ENCODE peak calls at places on chromosomes 3 and 15, in nine cellular contexts. One of them, this sample, is unnamed.

GRCh38 chr3:124800076-124800475 is 69.8 kb downstream of the UMPS start:
- ATAC-seq in CD4-positive, alpha-beta T cell: no peak
- ATAC-seq in left ventricle myocardium superior: peak
- ATAC-seq in A549: no peak
- ATAC-seq in central memory CD8-positive, alpha-beta T cell: no peak
- ATAC-seq in upper lobe of right lung: no peak
- ATAC-seq in left lung: no peak
- ATAC-seq in activated T-cell treated with anti-CD3 and anti-CD28 coated beads, Interleukin-2, amount 50 U/mL, for 4 hours: no peak
- ATAC-seq in left cardiac atrium: no peak
- ATAC-seq in this sample: no peak

GRCh38 chr3:72418149-72418686 is 430.0 kb downstream of the SHQ1 start:
- ATAC-seq in left ventricle myocardium superior: no peak
- ATAC-seq in activated T-cell treated with anti-CD3 and anti-CD28 coated beads, Interleukin-2, amount 50 U/mL, for 4 hours: peak
- ATAC-seq in A549: no peak
- ATAC-seq in upper lobe of right lung: no peak
- ATAC-seq in left lung: no peak
- ATAC-seq in CD4-positive, alpha-beta T cell: peak
- ATAC-seq in central memory CD8-positive, alpha-beta T cell: no peak
- ATAC-seq in left cardiac atrium: no peak
- ATAC-seq in this sample: no peak

GRCh38 chr15:82572311-82572710 is 32.1 kb upstream of the RPS17 start:
- ATAC-seq in A549: peak
- ATAC-seq in upper lobe of right lung: peak
- ATAC-seq in left cardiac atrium: no peak
- ATAC-seq in central memory CD8-positive, alpha-beta T cell: no peak
- ATAC-seq in CD4-positive, alpha-beta T cell: no peak
- ATAC-seq in left lung: peak
- ATAC-seq in activated T-cell treated with anti-CD3 and anti-CD28 coated beads, Interleukin-2, amount 50 U/mL, for 4 hours: no peak
- ATAC-seq in left ventricle myocardium superior: peak
- ATAC-seq in this sample: no peak

GRCh38 chr3:113771993-113772392 is 25.2 kb downstream of the ATP6V1A start:
- ATAC-seq in left lung: no peak
- ATAC-seq in central memory CD8-positive, alpha-beta T cell: no peak
- ATAC-seq in left ventricle myocardium superior: no peak
- ATAC-seq in CD4-positive, alpha-beta T cell: no peak
- ATAC-seq in left cardiac atrium: no peak
- ATAC-seq in upper lobe of right lung: no peak
- ATAC-seq in A549: no peak
- ATAC-seq in activated T-cell treated with anti-CD3 and anti-CD28 coated beads, Interleukin-2, amount 50 U/mL, for 4 hours: no peak
- ATAC-seq in this sample: no peak

GRCh38 chr15:38103564-38103963 is 149.1 kb upstream of the SPRED1 start:
- ATAC-seq in left ventricle myocardium superior: no peak
- ATAC-seq in activated T-cell treated with anti-CD3 and anti-CD28 coated beads, Interleukin-2, amount 50 U/mL, for 4 hours: no peak
- ATAC-seq in left lung: no peak
- ATAC-seq in CD4-positive, alpha-beta T cell: no peak
- ATAC-seq in central memory CD8-positive, alpha-beta T cell: no peak
- ATAC-seq in upper lobe of right lung: no peak
- ATAC-seq in left cardiac atrium: no peak
- ATAC-seq in A549: no peak
- ATAC-seq in this sample: no peak

GRCh38 chr3:51295625-51296024 is 89.5 kb upstream of the MANF start:
- ATAC-seq in left cardiac atrium: no peak
- ATAC-seq in CD4-positive, alpha-beta T cell: no peak
- ATAC-seq in central memory CD8-positive, alpha-beta T cell: no peak
- ATAC-seq in left lung: no peak
- ATAC-seq in left ventricle myocardium superior: no peak
- ATAC-seq in activated T-cell treated with anti-CD3 and anti-CD28 coated beads, Interleukin-2, amount 50 U/mL, for 4 hours: no peak
- ATAC-seq in upper lobe of right lung: no peak
- ATAC-seq in A549: no peak
- ATAC-seq in this sample: no peak

GRCh38 chr3:156148345-156148945 is 28.1 kb downstream of the KCNAB1 start:
- ATAC-seq in left cardiac atrium: peak
- ATAC-seq in upper lobe of right lung: no peak
- ATAC-seq in central memory CD8-positive, alpha-beta T cell: no peak
- ATAC-seq in A549: no peak
- ATAC-seq in activated T-cell treated with anti-CD3 and anti-CD28 coated beads, Interleukin-2, amount 50 U/mL, for 4 hours: no peak
- ATAC-seq in CD4-positive, alpha-beta T cell: no peak
- ATAC-seq in left ventricle myocardium superior: peak
- ATAC-seq in left lung: no peak
- ATAC-seq in this sample: no peak

GRCh38 chr15:58460872-58461271 is 29.1 kb downstream of the LIPC start:
- ATAC-seq in left cardiac atrium: no peak
- ATAC-seq in left lung: no peak
- ATAC-seq in activated T-cell treated with anti-CD3 and anti-CD28 coated beads, Interleukin-2, amount 50 U/mL, for 4 hours: no peak
- ATAC-seq in upper lobe of right lung: no peak
- ATAC-seq in left ventricle myocardium superior: no peak
- ATAC-seq in central memory CD8-positive, alpha-beta T cell: no peak
- ATAC-seq in CD4-positive, alpha-beta T cell: no peak
- ATAC-seq in A549: no peak
- ATAC-seq in this sample: no peak

GRCh38 chr3:183527980-183528379 is 27.5 kb downstream of the KLHL6 start:
- ATAC-seq in A549: no peak
- ATAC-seq in left lung: no peak
- ATAC-seq in upper lobe of right lung: no peak
- ATAC-seq in left cardiac atrium: no peak
- ATAC-seq in CD4-positive, alpha-beta T cell: no peak
- ATAC-seq in left ventricle myocardium superior: no peak
- ATAC-seq in activated T-cell treated with anti-CD3 and anti-CD28 coated beads, Interleukin-2, amount 50 U/mL, for 4 hours: peak
- ATAC-seq in central memory CD8-positive, alpha-beta T cell: no peak
- ATAC-seq in this sample: no peak

GRCh38 chr3:133384331-133385027 is 15.4 kb upstream of the BFSP2 start:
- ATAC-seq in A549: peak
- ATAC-seq in activated T-cell treated with anti-CD3 and anti-CD28 coated beads, Interleukin-2, amount 50 U/mL, for 4 hours: peak
- ATAC-seq in upper lobe of right lung: peak
- ATAC-seq in left ventricle myocardium superior: peak
- ATAC-seq in left cardiac atrium: peak
- ATAC-seq in left lung: peak
- ATAC-seq in central memory CD8-positive, alpha-beta T cell: no peak
- ATAC-seq in CD4-positive, alpha-beta T cell: no peak
- ATAC-seq in this sample: peak

GRCh38 chr3:59056706-59057105 is 6.9 kb upstream of the CFAP20DC start:
- ATAC-seq in left cardiac atrium: no peak
- ATAC-seq in left lung: peak
- ATAC-seq in upper lobe of right lung: no peak
- ATAC-seq in CD4-positive, alpha-beta T cell: no peak
- ATAC-seq in left ventricle myocardium superior: no peak
- ATAC-seq in central memory CD8-positive, alpha-beta T cell: no peak
- ATAC-seq in A549: no peak
- ATAC-seq in activated T-cell treated with anti-CD3 and anti-CD28 coated beads, Interleukin-2, amount 50 U/mL, for 4 hours: no peak
- ATAC-seq in this sample: no peak

GRCh38 chr3:139113766-139114165 is 69.1 kb upstream of the PRR23C start:
- ATAC-seq in activated T-cell treated with anti-CD3 and anti-CD28 coated beads, Interleukin-2, amount 50 U/mL, for 4 hours: no peak
- ATAC-seq in left cardiac atrium: no peak
- ATAC-seq in upper lobe of right lung: no peak
- ATAC-seq in A549: no peak
- ATAC-seq in CD4-positive, alpha-beta T cell: peak
- ATAC-seq in central memory CD8-positive, alpha-beta T cell: no peak
- ATAC-seq in left lung: no peak
- ATAC-seq in left ventricle myocardium superior: no peak
- ATAC-seq in this sample: no peak

GRCh38 chr3:69451594-69451993 is 65.7 kb upstream of the FRMD4B start:
- ATAC-seq in left cardiac atrium: peak
- ATAC-seq in A549: peak
- ATAC-seq in left lung: no peak
- ATAC-seq in CD4-positive, alpha-beta T cell: no peak
- ATAC-seq in upper lobe of right lung: no peak
- ATAC-seq in activated T-cell treated with anti-CD3 and anti-CD28 coated beads, Interleukin-2, amount 50 U/mL, for 4 hours: no peak
- ATAC-seq in left ventricle myocardium superior: peak
- ATAC-seq in central memory CD8-positive, alpha-beta T cell: no peak
- ATAC-seq in this sample: no peak

GRCh38 chr15:35307026-35307425 is 221.9 kb upstream of the NANOGP8 start:
- ATAC-seq in CD4-positive, alpha-beta T cell: no peak
- ATAC-seq in activated T-cell treated with anti-CD3 and anti-CD28 coated beads, Interleukin-2, amount 50 U/mL, for 4 hours: no peak
- ATAC-seq in A549: no peak
- ATAC-seq in upper lobe of right lung: no peak
- ATAC-seq in left cardiac atrium: no peak
- ATAC-seq in central memory CD8-positive, alpha-beta T cell: no peak
- ATAC-seq in left lung: no peak
- ATAC-seq in left ventricle myocardium superior: peak
- ATAC-seq in this sample: no peak

GRCh38 chr15:65827065-65827464 is 35.0 kb upstream of the DENND4A start:
- ATAC-seq in left ventricle myocardium superior: no peak
- ATAC-seq in activated T-cell treated with anti-CD3 and anti-CD28 coated beads, Interleukin-2, amount 50 U/mL, for 4 hours: no peak
- ATAC-seq in central memory CD8-positive, alpha-beta T cell: no peak
- ATAC-seq in A549: no peak
- ATAC-seq in left cardiac atrium: no peak
- ATAC-seq in upper lobe of right lung: peak
- ATAC-seq in CD4-positive, alpha-beta T cell: no peak
- ATAC-seq in left lung: peak
- ATAC-seq in this sample: no peak

GRCh38 chr15:56948766-56949105 is 30.3 kb downstream of the TCF12 start:
- ATAC-seq in left lung: no peak
- ATAC-seq in CD4-positive, alpha-beta T cell: no peak
- ATAC-seq in left cardiac atrium: no peak
- ATAC-seq in A549: no peak
- ATAC-seq in activated T-cell treated with anti-CD3 and anti-CD28 coated beads, Interleukin-2, amount 50 U/mL, for 4 hours: no peak
- ATAC-seq in central memory CD8-positive, alpha-beta T cell: no peak
- ATAC-seq in left ventricle myocardium superior: no peak
- ATAC-seq in upper lobe of right lung: no peak
- ATAC-seq in this sample: no peak

GRCh38 chr3:187080799-187081450 is 58.4 kb downstream of the RPL39L start:
- ATAC-seq in A549: no peak
- ATAC-seq in left cardiac atrium: no peak
- ATAC-seq in CD4-positive, alpha-beta T cell: no peak
- ATAC-seq in activated T-cell treated with anti-CD3 and anti-CD28 coated beads, Interleukin-2, amount 50 U/mL, for 4 hours: no peak
- ATAC-seq in left lung: no peak
- ATAC-seq in central memory CD8-positive, alpha-beta T cell: no peak
- ATAC-seq in upper lobe of right lung: no peak
- ATAC-seq in left ventricle myocardium superior: no peak
- ATAC-seq in this sample: no peak

GRCh38 chr15:74657846-74658245 is 38.0 kb downstream of the EDC3 start:
- ATAC-seq in CD4-positive, alpha-beta T cell: no peak
- ATAC-seq in left cardiac atrium: no peak
- ATAC-seq in left lung: peak
- ATAC-seq in activated T-cell treated with anti-CD3 and anti-CD28 coated beads, Interleukin-2, amount 50 U/mL, for 4 hours: no peak
- ATAC-seq in left ventricle myocardium superior: no peak
- ATAC-seq in upper lobe of right lung: peak
- ATAC-seq in A549: peak
- ATAC-seq in central memory CD8-positive, alpha-beta T cell: no peak
- ATAC-seq in this sample: no peak

GRCh38 chr3:23629181-23629893 is 176.4 kb upstream of the UBE2E1 start:
- ATAC-seq in A549: peak
- ATAC-seq in left lung: peak
- ATAC-seq in activated T-cell treated with anti-CD3 and anti-CD28 coated beads, Interleukin-2, amount 50 U/mL, for 4 hours: no peak
- ATAC-seq in left cardiac atrium: peak
- ATAC-seq in central memory CD8-positive, alpha-beta T cell: no peak
- ATAC-seq in upper lobe of right lung: peak
- ATAC-seq in CD4-positive, alpha-beta T cell: no peak
- ATAC-seq in left ventricle myocardium superior: no peak
- ATAC-seq in this sample: no peak

GRCh38 chr15:98085003-98085639 is 124.6 kb downstream of the ARRDC4 start:
- ATAC-seq in central memory CD8-positive, alpha-beta T cell: no peak
- ATAC-seq in left lung: peak
- ATAC-seq in A549: peak
- ATAC-seq in upper lobe of right lung: no peak
- ATAC-seq in left ventricle myocardium superior: no peak
- ATAC-seq in left cardiac atrium: no peak
- ATAC-seq in CD4-positive, alpha-beta T cell: no peak
- ATAC-seq in activated T-cell treated with anti-CD3 and anti-CD28 coated beads, Interleukin-2, amount 50 U/mL, for 4 hours: peak
- ATAC-seq in this sample: no peak

GRCh38 chr15:85515212-85515611 is 134.8 kb downstream of the AKAP13 start:
- ATAC-seq in central memory CD8-positive, alpha-beta T cell: no peak
- ATAC-seq in A549: no peak
- ATAC-seq in left cardiac atrium: no peak
- ATAC-seq in CD4-positive, alpha-beta T cell: no peak
- ATAC-seq in activated T-cell treated with anti-CD3 and anti-CD28 coated beads, Interleukin-2, amount 50 U/mL, for 4 hours: no peak
- ATAC-seq in upper lobe of right lung: no peak
- ATAC-seq in left lung: no peak
- ATAC-seq in left ventricle myocardium superior: peak
- ATAC-seq in this sample: no peak

GRCh38 chr3:16482194-16482769 is 31.2 kb downstream of the RFTN1 start:
- ATAC-seq in central memory CD8-positive, alpha-beta T cell: peak
- ATAC-seq in left lung: no peak
- ATAC-seq in CD4-positive, alpha-beta T cell: peak
- ATAC-seq in left ventricle myocardium superior: no peak
- ATAC-seq in A549: no peak
- ATAC-seq in left cardiac atrium: no peak
- ATAC-seq in upper lobe of right lung: peak
- ATAC-seq in activated T-cell treated with anti-CD3 and anti-CD28 coated beads, Interleukin-2, amount 50 U/mL, for 4 hours: no peak
- ATAC-seq in this sample: no peak

GRCh38 chr3:66268864-66269263 is 48.1 kb downstream of the SLC25A26 start:
- ATAC-seq in central memory CD8-positive, alpha-beta T cell: no peak
- ATAC-seq in A549: no peak
- ATAC-seq in left lung: no peak
- ATAC-seq in left cardiac atrium: no peak
- ATAC-seq in upper lobe of right lung: no peak
- ATAC-seq in left ventricle myocardium superior: no peak
- ATAC-seq in CD4-positive, alpha-beta T cell: no peak
- ATAC-seq in activated T-cell treated with anti-CD3 and anti-CD28 coated beads, Interleukin-2, amount 50 U/mL, for 4 hours: no peak
- ATAC-seq in this sample: no peak

GRCh38 chr3:105456017-105456416 is 89.3 kb downstream of the ALCAM start:
- ATAC-seq in upper lobe of right lung: no peak
- ATAC-seq in activated T-cell treated with anti-CD3 and anti-CD28 coated beads, Interleukin-2, amount 50 U/mL, for 4 hours: no peak
- ATAC-seq in left lung: no peak
- ATAC-seq in left cardiac atrium: no peak
- ATAC-seq in A549: no peak
- ATAC-seq in left ventricle myocardium superior: no peak
- ATAC-seq in central memory CD8-positive, alpha-beta T cell: no peak
- ATAC-seq in CD4-positive, alpha-beta T cell: no peak
- ATAC-seq in this sample: no peak

GRCh38 chr15:90047956-90048575 is 46.9 kb downstream of the ZNF710 start:
- ATAC-seq in A549: no peak
- ATAC-seq in central memory CD8-positive, alpha-beta T cell: no peak
- ATAC-seq in activated T-cell treated with anti-CD3 and anti-CD28 coated beads, Interleukin-2, amount 50 U/mL, for 4 hours: no peak
- ATAC-seq in upper lobe of right lung: no peak
- ATAC-seq in CD4-positive, alpha-beta T cell: no peak
- ATAC-seq in left ventricle myocardium superior: peak
- ATAC-seq in left cardiac atrium: peak
- ATAC-seq in left lung: peak
- ATAC-seq in this sample: no peak

GRCh38 chr15:95365615-95366107 is 964.8 kb upstream of the NR2F2 start:
- ATAC-seq in central memory CD8-positive, alpha-beta T cell: no peak
- ATAC-seq in activated T-cell treated with anti-CD3 and anti-CD28 coated beads, Interleukin-2, amount 50 U/mL, for 4 hours: no peak
- ATAC-seq in CD4-positive, alpha-beta T cell: no peak
- ATAC-seq in left cardiac atrium: peak
- ATAC-seq in left lung: peak
- ATAC-seq in left ventricle myocardium superior: peak
- ATAC-seq in upper lobe of right lung: peak
- ATAC-seq in A549: no peak
- ATAC-seq in this sample: peak

GRCh38 chr3:15384510-15385237 is 42.7 kb downstream of the METTL6 start:
- ATAC-seq in activated T-cell treated with anti-CD3 and anti-CD28 coated beads, Interleukin-2, amount 50 U/mL, for 4 hours: no peak
- ATAC-seq in left lung: no peak
- ATAC-seq in left cardiac atrium: no peak
- ATAC-seq in CD4-positive, alpha-beta T cell: no peak
- ATAC-seq in upper lobe of right lung: no peak
- ATAC-seq in left ventricle myocardium superior: no peak
- ATAC-seq in central memory CD8-positive, alpha-beta T cell: no peak
- ATAC-seq in A549: no peak
- ATAC-seq in this sample: no peak

GRCh38 chr15:90479656-90480055 is 50.1 kb upstream of the CRTC3 start:
- ATAC-seq in upper lobe of right lung: peak
- ATAC-seq in CD4-positive, alpha-beta T cell: no peak
- ATAC-seq in left cardiac atrium: no peak
- ATAC-seq in activated T-cell treated with anti-CD3 and anti-CD28 coated beads, Interleukin-2, amount 50 U/mL, for 4 hours: no peak
- ATAC-seq in left ventricle myocardium superior: no peak
- ATAC-seq in central memory CD8-positive, alpha-beta T cell: no peak
- ATAC-seq in A549: no peak
- ATAC-seq in left lung: peak
- ATAC-seq in this sample: no peak

GRCh38 chr3:27376109-27376772 is 7.1 kb upstream of the NEK10 start:
- ATAC-seq in A549: no peak
- ATAC-seq in left cardiac atrium: no peak
- ATAC-seq in upper lobe of right lung: peak
- ATAC-seq in central memory CD8-positive, alpha-beta T cell: no peak
- ATAC-seq in activated T-cell treated with anti-CD3 and anti-CD28 coated beads, Interleukin-2, amount 50 U/mL, for 4 hours: no peak
- ATAC-seq in left lung: peak
- ATAC-seq in CD4-positive, alpha-beta T cell: no peak
- ATAC-seq in left ventricle myocardium superior: no peak
- ATAC-seq in this sample: no peak

GRCh38 chr15:35932541-35932940 is 386.6 kb upstream of the DPH6 start:
- ATAC-seq in left lung: no peak
- ATAC-seq in central memory CD8-positive, alpha-beta T cell: no peak
- ATAC-seq in CD4-positive, alpha-beta T cell: no peak
- ATAC-seq in upper lobe of right lung: no peak
- ATAC-seq in A549: no peak
- ATAC-seq in activated T-cell treated with anti-CD3 and anti-CD28 coated beads, Interleukin-2, amount 50 U/mL, for 4 hours: no peak
- ATAC-seq in left ventricle myocardium superior: no peak
- ATAC-seq in left cardiac atrium: no peak
- ATAC-seq in this sample: no peak

GRCh38 chr3:125043599-125044151 is 12.1 kb downstream of the HEG1 start:
- ATAC-seq in CD4-positive, alpha-beta T cell: no peak
- ATAC-seq in activated T-cell treated with anti-CD3 and anti-CD28 coated beads, Interleukin-2, amount 50 U/mL, for 4 hours: no peak
- ATAC-seq in central memory CD8-positive, alpha-beta T cell: no peak
- ATAC-seq in upper lobe of right lung: peak
- ATAC-seq in A549: no peak
- ATAC-seq in left ventricle myocardium superior: peak
- ATAC-seq in left cardiac atrium: peak
- ATAC-seq in left lung: peak
- ATAC-seq in this sample: peak